ENCODE peak calls at places on chromosomes 3 and 15, in eight cellular contexts. G is mucosa of gallbladder; X is activated CD8-positive, alpha-beta memory T cell treated with anti-CD3 and anti-CD28 coated beads for 48 hours; T is fibroblast of pulmonary artery; O is AG09319; B is foreskin melanocyte; Q is NCI-H1105 treated with DMSO at 0.1 percent for 48 hours; F is GM12892. U is an unnamed sample.

GRCh38 chr15:75230524-75231371 is 27.4 kb upstream of the GOLGA6C start:
- DNase-seq in G (no peak), X (no peak), T (no peak), O (no peak), B (no peak), Q (no peak), F (peak), U (no peak)

GRCh38 chr3:122697952-122698625 is 17.4 kb downstream of the PARP14 start:
- DNase-seq in G (no peak), X (no peak), T (no peak), O (no peak), B (no peak), Q (no peak), F (no peak), U (no peak)

GRCh38 chr3:18743761-18744160 is 318.6 kb upstream of the SATB1 start:
- DNase-seq in G (no peak), X (no peak), T (no peak), O (no peak), B (no peak), Q (no peak), F (no peak), U (no peak)

GRCh38 chr3:188672840-188673239 is 498.9 kb upstream of the TPRG1 start:
- DNase-seq in G (no peak), X (no peak), T (no peak), O (no peak), B (no peak), Q (no peak), F (no peak), U (no peak)

GRCh38 chr3:153977148-153977547 is 144.0 kb upstream of the ARHGEF26 start:
- DNase-seq in G (peak), X (no peak), T (peak), O (no peak), B (no peak), Q (no peak), F (no peak), U (no peak)

GRCh38 chr3:12303532-12303931 is 14.7 kb downstream of the PPARG start:
- DNase-seq in G (no peak), X (no peak), T (peak), O (peak), B (no peak), Q (no peak), F (no peak), U (peak)

GRCh38 chr3:13122101-13123055 is 49.1 kb upstream of the IQSEC1 start:
- DNase-seq in G (no peak), X (no peak), T (no peak), O (no peak), B (no peak), Q (no peak), F (no peak), U (no peak)

GRCh38 chr15:27070816-27071215 is 99.8 kb downstream of the GABRG3 start:
- DNase-seq in G (no peak), X (no peak), T (no peak), O (no peak), B (no peak), Q (no peak), F (no peak), U (no peak)

GRCh38 chr3:52054689-52055511 is 1.5 kb downstream of the DUSP7 start:
- DNase-seq in G (no peak), X (no peak), T (no peak), O (no peak), B (no peak), Q (no peak), F (no peak), U (no peak)

GRCh38 chr3:43790476-43790875 is 99.7 kb downstream of the ABHD5 start:
- DNase-seq in G (no peak), X (no peak), T (no peak), O (no peak), B (no peak), Q (no peak), F (no peak), U (no peak)

GRCh38 chr3:46655271-46655670 is 38.2 kb downstream of the ALS2CL start:
- DNase-seq in G (no peak), X (no peak), T (no peak), O (no peak), B (no peak), Q (no peak), F (no peak), U (no peak)

GRCh38 chr15:25676070-25676469 is 187.1 kb downstream of the ATP10A start:
- DNase-seq in G (no peak), X (no peak), T (no peak), O (no peak), B (no peak), Q (no peak), F (no peak), U (no peak)

GRCh38 chr3:56915969-56916586 is 114.3 kb upstream of the ARHGEF3 start:
- DNase-seq in G (no peak), X (peak), T (no peak), O (no peak), B (no peak), Q (no peak), F (peak), U (no peak)

GRCh38 chr3:14143271-14143605 is 18.4 kb downstream of the TMEM43 start:
- DNase-seq in G (no peak), X (no peak), T (peak), O (no peak), B (no peak), Q (no peak), F (no peak), U (peak)

GRCh38 chr15:82805994-82806406 is at the start of gene FSD2:
- DNase-seq in G (no peak), X (no peak), T (no peak), O (no peak), B (no peak), Q (no peak), F (no peak), U (no peak)

GRCh38 chr15:31273258-31273941 is 53.2 kb upstream of the KLF13 start:
- DNase-seq in G (peak), X (no peak), T (no peak), O (no peak), B (no peak), Q (no peak), F (no peak), U (no peak)

GRCh38 chr15:74207652-74208440 is 5.3 kb upstream of the STRA6 start:
- DNase-seq in G (no peak), X (no peak), T (no peak), O (no peak), B (no peak), Q (no peak), F (no peak), U (no peak)

GRCh38 chr3:38149701-38150100 is 11.2 kb downstream of the MYD88 start:
- DNase-seq in G (no peak), X (no peak), T (no peak), O (no peak), B (no peak), Q (no peak), F (no peak), U (no peak)

GRCh38 chr3:3578723-3579122 is 220.5 kb upstream of the LRRN1 start:
- DNase-seq in G (no peak), X (no peak), T (no peak), O (no peak), B (no peak), Q (no peak), F (no peak), U (no peak)

GRCh38 chr3:58325525-58325992 is 7.1 kb upstream of the PXK start:
- DNase-seq in G (no peak), X (no peak), T (no peak), O (no peak), B (no peak), Q (no peak), F (no peak), U (no peak)

GRCh38 chr15:43168192-43169107 is 16.8 kb upstream of the CCNDBP1 start:
- DNase-seq in G (no peak), X (no peak), T (peak), O (no peak), B (peak), Q (no peak), F (no peak), U (no peak)

GRCh38 chr15:41407341-41407740 is 5.0 kb upstream of the NDUFAF1 start:
- DNase-seq in G (no peak), X (no peak), T (no peak), O (no peak), B (no peak), Q (no peak), F (no peak), U (no peak)

GRCh38 chr3:145125307-145125706 is 1035.7 kb downstream of the PLOD2 start:
- DNase-seq in G (no peak), X (no peak), T (no peak), O (no peak), B (no peak), Q (no peak), F (no peak), U (no peak)

GRCh38 chr3:64438837-64439236 is 213.6 kb upstream of the PRICKLE2 start:
- DNase-seq in G (no peak), X (no peak), T (no peak), O (no peak), B (no peak), Q (no peak), F (no peak), U (no peak)

GRCh38 chr3:108342829-108343478 is 46.6 kb downstream of the HHLA2 start:
- DNase-seq in G (no peak), X (no peak), T (peak), O (no peak), B (no peak), Q (no peak), F (peak), U (no peak)

GRCh38 chr3:41572092-41572491 is 372.8 kb downstream of the CTNNB1 start:
- DNase-seq in G (no peak), X (no peak), T (no peak), O (no peak), B (no peak), Q (no peak), F (no peak), U (no peak)